ENCODE peak calls at places on chromosomes 11 and 22, in four cellular contexts. One of them, this sample, is unnamed.

GRCh38 chr22:22022255-22022840 is 39.8 kb upstream of the TOP3B start:
- DNase-seq in endothelial cell of umbilical vein: no peak
- DNase-seq in right atrium auricular region: no peak
- DNase-seq in fibroblast of the aortic adventitia: no peak
- DNase-seq in this sample: no peak

GRCh38 chr11:73347067-73347466 is 29.1 kb upstream of the RELT start:
- DNase-seq in endothelial cell of umbilical vein: no peak
- DNase-seq in right atrium auricular region: no peak
- DNase-seq in fibroblast of the aortic adventitia: no peak
- DNase-seq in this sample: no peak

GRCh38 chr11:123429851-123430735 is at the start of gene GRAMD1B:
- DNase-seq in endothelial cell of umbilical vein: peak; percentile 66
- DNase-seq in right atrium auricular region: no peak
- DNase-seq in fibroblast of the aortic adventitia: peak; percentile 66
- DNase-seq in this sample: peak; percentile 83

GRCh38 chr11:91947215-91947614 is 277.4 kb upstream of the FAT3 start:
- DNase-seq in endothelial cell of umbilical vein: peak; percentile 42
- DNase-seq in right atrium auricular region: no peak
- DNase-seq in fibroblast of the aortic adventitia: peak; percentile 26
- DNase-seq in this sample: peak; percentile 82

GRCh38 chr11:13859986-13860385 is 102.5 kb upstream of the SPON1 start:
- DNase-seq in endothelial cell of umbilical vein: no peak
- DNase-seq in right atrium auricular region: no peak
- DNase-seq in fibroblast of the aortic adventitia: no peak
- DNase-seq in this sample: no peak

GRCh38 chr11:129331217-129331616 is 44.4 kb upstream of the BARX2 start:
- DNase-seq in endothelial cell of umbilical vein: no peak
- DNase-seq in right atrium auricular region: no peak
- DNase-seq in fibroblast of the aortic adventitia: peak; percentile 40
- DNase-seq in this sample: peak; percentile 10

GRCh38 chr22:39574779-39575551 is 4.4 kb downstream of the CACNA1I start:
- DNase-seq in endothelial cell of umbilical vein: peak; percentile 80
- DNase-seq in right atrium auricular region: no peak
- DNase-seq in fibroblast of the aortic adventitia: peak; percentile 69
- DNase-seq in this sample: peak; percentile 63

GRCh38 chr11:69239320-69240040 is 54.5 kb upstream of the MYEOV start:
- DNase-seq in endothelial cell of umbilical vein: no peak
- DNase-seq in right atrium auricular region: no peak
- DNase-seq in fibroblast of the aortic adventitia: no peak
- DNase-seq in this sample: no peak

GRCh38 chr11:104051806-104052205 is 15.4 kb downstream of the DDI1 start:
- DNase-seq in endothelial cell of umbilical vein: no peak
- DNase-seq in right atrium auricular region: no peak
- DNase-seq in fibroblast of the aortic adventitia: no peak
- DNase-seq in this sample: peak; percentile 15

GRCh38 chr11:66090288-66090687 is 20.2 kb downstream of the PACS1 start:
- DNase-seq in endothelial cell of umbilical vein: no peak
- DNase-seq in right atrium auricular region: no peak
- DNase-seq in fibroblast of the aortic adventitia: no peak
- DNase-seq in this sample: no peak

GRCh38 chr22:46056169-46057041 is 79.4 kb upstream of the WNT7B start:
- DNase-seq in endothelial cell of umbilical vein: no peak
- DNase-seq in right atrium auricular region: no peak
- DNase-seq in fibroblast of the aortic adventitia: peak; percentile 77
- DNase-seq in this sample: peak; percentile 56

GRCh38 chr11:67290801-67291200 is 1.7 kb downstream of the ANKRD13D start:
- DNase-seq in endothelial cell of umbilical vein: no peak
- DNase-seq in right atrium auricular region: no peak
- DNase-seq in fibroblast of the aortic adventitia: peak; percentile 90
- DNase-seq in this sample: peak; percentile 68

GRCh38 chr11:67316882-67317364 is 13.6 kb downstream of the SSH3 start:
- DNase-seq in endothelial cell of umbilical vein: no peak
- DNase-seq in right atrium auricular region: peak; percentile 77
- DNase-seq in fibroblast of the aortic adventitia: peak; percentile 67
- DNase-seq in this sample: no peak

GRCh38 chr22:47474464-47474863 is 712.0 kb downstream of the TBC1D22A start:
- DNase-seq in endothelial cell of umbilical vein: no peak
- DNase-seq in right atrium auricular region: no peak
- DNase-seq in fibroblast of the aortic adventitia: no peak
- DNase-seq in this sample: no peak

GRCh38 chr11:119188067-119188466 is 2.8 kb downstream of the NHERF4 start:
- DNase-seq in endothelial cell of umbilical vein: no peak
- DNase-seq in right atrium auricular region: no peak
- DNase-seq in fibroblast of the aortic adventitia: no peak
- DNase-seq in this sample: no peak

GRCh38 chr22:49197500-49197899 is 630.2 kb downstream of the BRD1 start:
- DNase-seq in endothelial cell of umbilical vein: no peak
- DNase-seq in right atrium auricular region: no peak
- DNase-seq in fibroblast of the aortic adventitia: no peak
- DNase-seq in this sample: no peak

GRCh38 chr11:108496643-108497256 is 1.4 kb downstream of the POGLUT3 start:
- DNase-seq in endothelial cell of umbilical vein: no peak
- DNase-seq in right atrium auricular region: no peak
- DNase-seq in fibroblast of the aortic adventitia: peak; percentile 27
- DNase-seq in this sample: peak; percentile 34

GRCh38 chr11:44270403-44271192 is 39.3 kb downstream of the ALX4 start:
- DNase-seq in endothelial cell of umbilical vein: no peak
- DNase-seq in right atrium auricular region: no peak
- DNase-seq in fibroblast of the aortic adventitia: no peak
- DNase-seq in this sample: peak; percentile 33

GRCh38 chr11:130904380-130904779 is 11.9 kb downstream of the SNX19 start:
- DNase-seq in endothelial cell of umbilical vein: no peak
- DNase-seq in right atrium auricular region: no peak
- DNase-seq in fibroblast of the aortic adventitia: no peak
- DNase-seq in this sample: no peak

GRCh38 chr11:105024394-105024793 is 1.4 kb upstream of the CASP5 start:
- DNase-seq in endothelial cell of umbilical vein: no peak
- DNase-seq in right atrium auricular region: no peak
- DNase-seq in fibroblast of the aortic adventitia: no peak
- DNase-seq in this sample: no peak

GRCh38 chr11:18222814-18223421 is 13.7 kb downstream of the SAA4 start:
- DNase-seq in endothelial cell of umbilical vein: no peak
- DNase-seq in right atrium auricular region: no peak
- DNase-seq in fibroblast of the aortic adventitia: no peak
- DNase-seq in this sample: no peak

GRCh38 chr22:26134654-26135330 is 34.5 kb upstream of the SEZ6L start:
- DNase-seq in endothelial cell of umbilical vein: no peak
- DNase-seq in right atrium auricular region: no peak
- DNase-seq in fibroblast of the aortic adventitia: no peak
- DNase-seq in this sample: no peak

GRCh38 chr11:132914600-132914999 is 617.7 kb downstream of the OPCML start:
- DNase-seq in endothelial cell of umbilical vein: no peak
- DNase-seq in right atrium auricular region: no peak
- DNase-seq in fibroblast of the aortic adventitia: no peak
- DNase-seq in this sample: peak; percentile 22

GRCh38 chr22:31818481-31819392 is 64.9 kb downstream of the DEPDC5 start:
- DNase-seq in endothelial cell of umbilical vein: no peak
- DNase-seq in right atrium auricular region: no peak
- DNase-seq in fibroblast of the aortic adventitia: peak; percentile 8
- DNase-seq in this sample: peak; percentile 55

GRCh38 chr22:40524392-40525249 is 111.9 kb downstream of the MRTFA start:
- DNase-seq in endothelial cell of umbilical vein: peak; percentile 13
- DNase-seq in right atrium auricular region: no peak
- DNase-seq in fibroblast of the aortic adventitia: peak; percentile 53
- DNase-seq in this sample: peak; percentile 23

GRCh38 chr11:119525855-119526196 is 102.9 kb upstream of the THY1 start:
- DNase-seq in endothelial cell of umbilical vein: no peak
- DNase-seq in right atrium auricular region: no peak
- DNase-seq in fibroblast of the aortic adventitia: no peak
- DNase-seq in this sample: no peak

GRCh38 chr11:20452585-20452984 is 65.1 kb downstream of the PRMT3 start:
- DNase-seq in endothelial cell of umbilical vein: no peak
- DNase-seq in right atrium auricular region: no peak
- DNase-seq in fibroblast of the aortic adventitia: no peak
- DNase-seq in this sample: no peak

GRCh38 chr22:25643232-25644000 is 78.9 kb downstream of the GRK3 start:
- DNase-seq in endothelial cell of umbilical vein: no peak
- DNase-seq in right atrium auricular region: no peak
- DNase-seq in fibroblast of the aortic adventitia: no peak
- DNase-seq in this sample: no peak

GRCh38 chr11:130389315-130389935 is 39.0 kb downstream of the ADAMTS8 start:
- DNase-seq in endothelial cell of umbilical vein: no peak
- DNase-seq in right atrium auricular region: no peak
- DNase-seq in fibroblast of the aortic adventitia: peak; percentile 21
- DNase-seq in this sample: no peak

GRCh38 chr22:25331050-25331449 is 111.6 kb downstream of the CRYBB2 start:
- DNase-seq in endothelial cell of umbilical vein: no peak
- DNase-seq in right atrium auricular region: no peak
- DNase-seq in fibroblast of the aortic adventitia: no peak
- DNase-seq in this sample: no peak

GRCh38 chr11:67282155-67282875 is 6.8 kb upstream of the ANKRD13D start:
- DNase-seq in endothelial cell of umbilical vein: no peak
- DNase-seq in right atrium auricular region: no peak
- DNase-seq in fibroblast of the aortic adventitia: no peak
- DNase-seq in this sample: no peak

GRCh38 chr22:46723882-46724281 is 14.2 kb downstream of the CERK start:
- DNase-seq in endothelial cell of umbilical vein: no peak
- DNase-seq in right atrium auricular region: no peak
- DNase-seq in fibroblast of the aortic adventitia: no peak
- DNase-seq in this sample: no peak

GRCh38 chr11:95231126-95231880 is at the start of gene SESN3:
- DNase-seq in endothelial cell of umbilical vein: peak; percentile 99
- DNase-seq in right atrium auricular region: peak; percentile 99
- DNase-seq in fibroblast of the aortic adventitia: peak; percentile 100
- DNase-seq in this sample: peak; percentile 100
- H3K4me3 ChIP-seq in endothelial cell of umbilical vein: peak within 1 kb of the TSS; percentile 49
- H3K4me3 ChIP-seq in right atrium auricular region: peak within 1 kb of the TSS; percentile 91
- H3K4me3 ChIP-seq in fibroblast of the aortic adventitia: peak within 1 kb of the TSS; percentile 86
- H3K4me3 ChIP-seq in this sample: peak within 1 kb of the TSS; percentile 72

DNA sequence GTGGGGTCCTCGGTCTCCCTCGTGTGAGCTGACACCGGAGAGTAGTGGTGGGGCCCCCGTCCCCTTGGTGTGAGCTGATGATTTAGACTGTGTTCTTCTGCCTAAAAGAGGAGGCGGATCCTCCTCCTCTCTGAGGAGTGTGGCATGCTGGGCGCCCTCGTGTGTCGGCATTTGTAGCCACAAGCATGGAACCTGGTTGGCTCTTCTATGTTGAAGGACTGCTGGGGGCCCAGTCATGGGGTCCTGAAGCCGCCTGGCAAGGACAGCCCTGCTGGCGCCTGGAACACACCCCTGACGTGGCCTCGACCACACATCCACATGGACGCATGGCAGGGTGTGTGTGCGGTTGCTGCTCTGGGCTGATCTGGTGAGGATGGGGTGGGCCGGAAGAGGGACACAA is 50.2 kb downstream of the AP2A2 start:
- DNase-seq in endothelial cell of umbilical vein: peak; percentile 44
- DNase-seq in right atrium auricular region: no peak
- DNase-seq in fibroblast of the aortic adventitia: peak; percentile 41
- DNase-seq in this sample: peak; percentile 40
- TF ChIP-seq CTCF in endothelial cell of umbilical vein: no peak
- TF ChIP-seq CTCF in right atrium auricular region: no peak
- TF ChIP-seq CTCF in fibroblast of the aortic adventitia: peak; percentile 39
- TF ChIP-seq CTCF in this sample: peak; percentile 43

GRCh38 chr22:20464912-20465758 is 27.5 kb upstream of the SCARF2 start:
- DNase-seq in endothelial cell of umbilical vein: no peak
- DNase-seq in right atrium auricular region: no peak
- DNase-seq in fibroblast of the aortic adventitia: no peak
- DNase-seq in this sample: no peak
- H3K4me3 ChIP-seq in endothelial cell of umbilical vein: no peak overlapping the region
- H3K4me3 ChIP-seq in right atrium auricular region: no peak overlapping the region
- H3K4me3 ChIP-seq in fibroblast of the aortic adventitia: no peak overlapping the region
- H3K4me3 ChIP-seq in this sample: no peak overlapping the region

DNA sequence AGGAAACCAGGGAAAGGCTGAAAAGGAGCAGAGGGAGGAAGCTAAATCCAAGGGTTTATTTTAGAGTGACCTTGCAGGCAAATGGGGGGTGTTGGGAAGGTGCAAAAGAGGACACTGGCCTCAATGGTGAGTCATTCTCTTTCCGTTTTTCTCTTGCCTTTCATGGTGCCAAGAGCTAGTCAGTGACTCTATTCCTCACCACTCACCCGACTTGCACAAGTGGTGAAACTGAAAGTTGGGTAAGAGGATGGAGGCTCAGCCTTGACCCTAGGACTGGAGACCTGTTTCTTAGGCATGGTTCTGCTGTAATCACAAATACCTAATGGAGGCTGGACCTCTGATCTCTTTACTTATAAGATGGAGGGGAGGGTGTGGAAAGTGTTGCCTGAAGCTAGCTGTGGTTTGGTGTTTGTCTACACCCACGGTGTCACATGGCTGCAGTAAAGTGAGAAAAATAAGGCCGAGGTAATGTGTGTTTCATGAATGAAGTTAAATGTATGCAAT is 67.3 kb upstream of the CREB3L1 start:
- DNase-seq in endothelial cell of umbilical vein: no peak
- DNase-seq in right atrium auricular region: no peak
- DNase-seq in fibroblast of the aortic adventitia: peak; percentile 78
- DNase-seq in this sample: peak; percentile 75
- TF ChIP-seq CTCF in endothelial cell of umbilical vein: no peak
- TF ChIP-seq CTCF in right atrium auricular region: no peak
- TF ChIP-seq CTCF in fibroblast of the aortic adventitia: no peak
- TF ChIP-seq CTCF in this sample: no peak

DNA sequence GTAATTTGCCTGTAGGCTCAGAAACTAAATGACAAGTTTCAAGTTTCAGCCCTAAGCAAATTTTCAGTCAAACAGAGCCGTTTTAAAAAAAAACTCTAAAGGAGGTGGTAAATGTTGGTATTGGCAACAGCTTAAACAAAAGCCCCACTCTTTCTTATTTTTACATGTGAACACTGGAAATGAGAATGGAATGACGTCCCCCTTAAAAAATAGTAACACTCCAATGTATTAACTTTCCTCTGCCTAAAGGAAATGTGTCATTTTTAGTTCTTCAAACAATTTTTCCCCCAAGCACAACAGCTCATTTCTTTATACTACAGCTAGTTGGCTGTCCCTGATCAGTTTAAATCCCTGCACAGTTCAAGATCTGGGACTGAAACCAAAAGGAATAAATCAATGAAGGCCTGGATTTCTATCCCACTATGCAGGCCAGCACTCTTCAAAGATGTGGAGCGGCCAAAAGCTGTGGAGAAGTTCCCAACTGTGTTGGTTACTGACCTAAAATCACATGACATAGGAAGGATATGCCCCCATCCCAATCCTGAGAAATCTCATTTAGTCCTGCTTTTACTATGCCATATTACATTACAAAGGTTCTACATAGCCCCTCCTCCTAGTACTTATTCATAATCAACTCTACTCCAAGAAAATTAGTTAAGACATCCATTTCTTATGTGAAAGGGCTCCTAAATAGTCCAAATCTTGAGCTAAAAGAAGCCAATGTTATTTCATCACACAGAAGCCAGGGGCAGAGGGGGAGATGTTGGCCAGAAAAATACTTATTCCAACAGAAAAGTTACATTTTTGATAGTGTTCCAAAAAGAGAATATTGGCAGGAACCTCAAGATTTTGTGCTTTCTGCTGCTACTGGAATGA is 95.9 kb downstream of the CADM1 start:
- DNase-seq in endothelial cell of umbilical vein: no peak
- DNase-seq in right atrium auricular region: no peak
- DNase-seq in fibroblast of the aortic adventitia: no peak
- DNase-seq in this sample: peak; percentile 37
- H3K4me3 ChIP-seq in endothelial cell of umbilical vein: no peak overlapping the region
- H3K4me3 ChIP-seq in right atrium auricular region: no peak overlapping the region
- H3K4me3 ChIP-seq in fibroblast of the aortic adventitia: no peak overlapping the region
- H3K4me3 ChIP-seq in this sample: no peak overlapping the region

GRCh38 chr11:70270877-70271634 is 566 bp downstream of the PPFIA1 start:
- DNase-seq in endothelial cell of umbilical vein: peak; percentile 36
- DNase-seq in right atrium auricular region: no peak
- DNase-seq in fibroblast of the aortic adventitia: peak; percentile 72
- DNase-seq in this sample: peak; percentile 71
- TF ChIP-seq CTCF in endothelial cell of umbilical vein: no peak
- TF ChIP-seq CTCF in right atrium auricular region: peak; percentile 12
- TF ChIP-seq CTCF in fibroblast of the aortic adventitia: no peak
- TF ChIP-seq CTCF in this sample: no peak

This sample was measured in AG10803.